ENCODE peak calls at places on chromosomes 1 and 21, in six cellular contexts. C is A549, Z is K562, B is IMR-90, R is GM12878, S is HepG2. H is an unnamed sample.

GRCh38 chr1:28933918-28934317 is 19.5 kb downstream of the EPB41 start:
- DNase-seq in B (no peak), C (no peak), R (no peak), Z (no peak), S (no peak), H (no peak)

GRCh38 chr1:40185951-40186864 is 25.0 kb downstream of the RLF start:
- DNase-seq in B (peak), R (peak), S (no peak), C (no peak), Z (no peak), H (no peak)

GRCh38 chr1:166692354-166692753 is 146.9 kb upstream of the POGK start:
- DNase-seq in Z (no peak), S (no peak), B (no peak), R (no peak), C (no peak), H (no peak)

GRCh38 chr1:83511327-83511726 is 487.6 kb downstream of the TTLL7 start:
- DNase-seq in C (no peak), S (no peak), Z (no peak), R (no peak), B (no peak), H (no peak)

GRCh38 chr1:231338270-231339128 is at the start of gene SPRTN:
- DNase-seq in Z (peak), B (peak), C (no peak), S (no peak), R (no peak), H (peak)

GRCh38 chr21:43188712-43189151 is 19.9 kb downstream of the CRYAA start:
- DNase-seq in R (no peak), C (no peak), Z (no peak), S (no peak), B (no peak), H (no peak)

GRCh38 chr1:153919879-153920852 is 2.6 kb downstream of the GATAD2B start:
- DNase-seq in R (no peak), C (peak), Z (peak), B (peak), S (no peak), H (peak)

GRCh38 chr1:41608242-41608641 is 123.8 kb upstream of the EDN2 start:
- DNase-seq in Z (no peak), R (no peak), S (no peak), C (no peak), B (peak), H (no peak)

GRCh38 chr1:215797859-215798258 is 230.8 kb downstream of the KCTD3 start:
- DNase-seq in B (peak), C (no peak), S (no peak), R (no peak), Z (no peak), H (no peak)

GRCh38 chr21:14926186-14926585 is 138.6 kb downstream of the NRIP1 start:
- DNase-seq in Z (no peak), C (no peak), S (no peak), R (no peak), B (no peak), H (no peak)

GRCh38 chr1:229671310-229671709 is 45.3 kb downstream of the URB2 start:
- DNase-seq in B (no peak), C (no peak), Z (no peak), R (no peak), S (no peak), H (no peak)

GRCh38 chr21:28961927-28962326 is 30.8 kb downstream of the LTN1 start:
- DNase-seq in Z (no peak), C (no peak), B (no peak), R (no peak), S (no peak), H (no peak)

GRCh38 chr1:226637147-226637935 is 88.8 kb downstream of the STUM start:
- DNase-seq in Z (peak), S (peak), B (no peak), R (no peak), C (no peak), H (no peak)

GRCh38 chr1:26354972-26355371 is 1.0 kb upstream of the CRYBG2 start:
- DNase-seq in R (no peak), S (no peak), C (no peak), Z (no peak), B (no peak), H (no peak)

GRCh38 chr1:221711156-221711577 is 30.7 kb downstream of the DUSP10 start:
- DNase-seq in S (no peak), R (no peak), B (no peak), C (no peak), Z (no peak), H (no peak)

GRCh38 chr21:14480601-14481000 is 65.5 kb downstream of the SAMSN1 start:
- DNase-seq in C (no peak), Z (no peak), B (no peak), R (no peak), S (no peak), H (no peak)

DNA sequence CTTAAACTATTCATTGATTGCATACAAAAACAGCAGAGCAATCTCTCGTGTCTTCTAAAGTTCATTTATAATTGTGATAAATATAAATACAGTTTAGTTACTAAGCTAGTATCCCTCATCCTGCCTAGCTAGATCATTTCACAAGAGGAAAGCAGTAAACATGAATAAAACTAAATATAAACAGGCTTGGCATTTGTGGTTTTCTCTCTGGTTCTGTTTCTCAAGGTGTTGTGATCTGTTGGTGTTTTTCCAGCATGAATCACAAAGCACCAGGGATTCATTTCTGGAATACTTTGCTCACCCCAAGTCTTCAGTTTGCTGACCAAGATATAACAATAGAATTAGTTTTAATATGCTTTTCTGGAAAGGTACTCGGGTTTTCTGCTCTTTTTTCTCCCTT is 32.7 kb upstream of the GLIS1 start:
- DNase-seq in Z (no peak), B (peak), R (no peak), C (no peak), S (no peak), H (no peak)
- TF ChIP-seq BHLHE40 in Z (no peak), B (peak), R (no peak), C (no peak), S (no peak), H (no peak)

GRCh38 chr1:21541330-21541729 is 32.1 kb downstream of the ALPL start:
- DNase-seq in R (no peak), S (no peak), C (no peak), B (no peak), Z (no peak), H (no peak)
- TF ChIP-seq BHLHE40 in R (no peak), S (no peak), C (no peak), B (no peak), Z (no peak), H (no peak)

DNA sequence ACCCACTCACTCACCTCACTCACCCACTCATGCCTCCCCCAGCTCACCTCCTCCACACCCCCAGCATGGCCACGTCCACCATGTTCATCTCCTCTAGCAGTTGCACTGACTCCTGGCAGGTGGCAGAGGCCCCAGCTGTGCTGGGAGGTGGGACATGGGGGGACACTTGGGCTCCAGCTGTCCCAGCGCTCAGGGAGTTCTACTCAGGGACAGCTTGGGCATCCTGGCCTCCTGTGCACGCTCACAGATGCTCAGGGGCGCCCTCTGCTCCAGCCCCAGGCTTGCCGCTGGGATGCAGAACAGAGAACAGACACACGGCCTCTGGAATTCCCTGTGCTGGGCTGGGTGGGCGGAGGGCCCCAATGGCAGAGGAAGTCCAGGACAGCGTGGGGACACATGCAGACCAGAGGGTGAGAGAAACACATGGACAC is 5.2 kb downstream of the KRTAP10-8 start:
- DNase-seq in C (no peak), B (no peak), S (no peak), R (no peak), Z (no peak), H (no peak)
- TF ChIP-seq BHLHE40 in C (no peak), B (no peak), S (no peak), R (no peak), Z (no peak), H (no peak)

GRCh38 chr1:184241446-184241845 is 145.4 kb upstream of the C1orf21 start:
- DNase-seq in C (no peak), R (no peak), S (no peak), Z (no peak), B (no peak), H (no peak)

GRCh38 chr1:184244962-184245361 is 141.9 kb upstream of the C1orf21 start:
- DNase-seq in C (no peak), B (no peak), Z (no peak), R (no peak), S (no peak), H (no peak)

GRCh38 chr1:184237588-184237987 is 149.2 kb upstream of the C1orf21 start:
- DNase-seq in R (no peak), S (no peak), B (no peak), C (no peak), Z (no peak), H (no peak)

DNA sequence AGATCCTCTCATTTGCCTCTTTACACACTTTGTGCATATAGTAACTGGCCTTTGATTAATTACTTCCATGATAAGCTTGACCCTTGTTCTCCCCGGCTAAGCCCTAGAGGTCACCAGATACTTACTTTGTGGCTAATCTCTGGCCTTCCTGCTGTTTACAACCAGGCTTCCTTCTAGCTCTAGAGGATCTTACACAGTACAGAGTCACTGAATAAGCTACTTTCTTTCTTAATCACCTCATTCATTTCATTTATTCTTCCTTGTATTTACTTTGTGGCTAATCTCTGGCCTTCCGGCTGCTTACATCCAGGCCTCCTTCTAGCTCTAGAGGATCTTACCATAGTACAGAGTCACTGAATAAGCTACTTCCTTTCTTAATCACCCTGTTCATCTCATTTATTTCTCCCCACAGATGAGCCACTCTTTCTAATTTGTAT is 144.3 kb upstream of the C1orf21 start:
- DNase-seq in B (peak), Z (no peak), R (no peak), C (no peak), S (no peak), H (peak)
- TF ChIP-seq BHLHE40 in B (no peak), Z (no peak), R (no peak), C (no peak), S (no peak), H (no peak)

GRCh38 chr1:94980049-94980908 is 53.4 kb upstream of the CNN3 start:
- DNase-seq in B (peak), C (no peak), S (no peak), R (no peak), Z (no peak), H (no peak)
- TF ChIP-seq BHLHE40 in B (no peak), C (no peak), S (no peak), R (no peak), Z (no peak), H (no peak)

GRCh38 chr1:8201331-8201861 is 116.5 kb upstream of the SLC45A1 start:
- DNase-seq in Z (no peak), C (peak), R (no peak), B (peak), S (peak), H (no peak)

GRCh38 chr1:8198522-8198921 is 119.4 kb upstream of the SLC45A1 start:
- DNase-seq in R (no peak), B (no peak), C (no peak), S (no peak), Z (no peak), H (no peak)

GRCh38 chr1:8200317-8201115 is 117.4 kb upstream of the SLC45A1 start:
- DNase-seq in R (no peak), Z (no peak), S (peak), B (no peak), C (no peak), H (no peak)

GRCh38 chr1:8194481-8195227 is 123.3 kb upstream of the SLC45A1 start:
- DNase-seq in Z (no peak), R (no peak), B (peak), S (peak), C (peak), H (no peak)

DNA sequence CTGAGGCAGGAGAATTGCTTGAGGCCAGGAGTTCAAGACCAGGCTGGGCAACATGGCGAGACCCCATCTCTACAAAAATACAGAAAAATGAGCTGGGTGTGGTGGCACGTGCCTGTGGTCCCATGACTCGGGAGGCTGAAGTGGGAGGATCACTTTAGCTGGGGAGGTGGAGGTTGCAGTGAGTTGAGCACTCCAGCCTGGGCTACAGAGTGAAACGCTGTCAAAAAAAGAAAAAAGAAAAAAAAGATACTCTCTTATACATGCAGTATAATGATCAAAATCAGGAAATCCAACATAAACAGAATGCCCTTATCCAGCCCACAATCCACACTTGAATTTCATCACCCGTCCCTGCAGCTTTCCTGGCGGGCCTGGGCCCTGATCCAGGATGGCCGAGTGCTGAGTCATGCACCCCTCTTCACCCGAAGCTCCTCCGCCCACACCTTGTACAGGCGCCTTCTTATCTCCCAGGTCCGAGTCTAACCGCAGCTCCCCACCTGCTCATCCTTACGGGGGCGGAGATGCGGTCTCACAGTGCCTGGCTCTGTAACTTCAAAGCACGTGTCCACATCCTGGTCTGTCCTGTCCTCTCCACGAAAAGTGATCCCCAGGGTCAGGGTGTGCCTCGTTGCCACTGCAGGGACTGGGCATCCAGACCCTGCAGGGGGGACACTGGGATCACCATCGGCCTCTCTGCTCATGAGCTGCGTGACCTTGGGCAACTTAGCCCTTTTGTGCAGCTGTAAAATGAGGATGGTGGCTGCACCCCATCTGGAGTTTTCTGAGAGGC is 120.2 kb upstream of the SLC45A1 start:
- DNase-seq in B (peak), C (peak), S (peak), Z (peak), R (no peak), H (no peak)
- TF ChIP-seq BHLHE40 in B (peak), C (peak), S (no peak), Z (peak), R (no peak), H (no peak)

GRCh38 chr1:61864501-61864900 is 122.2 kb downstream of the PATJ start:
- DNase-seq in R (no peak), S (no peak), C (no peak), Z (no peak), B (peak), H (no peak)

GRCh38 chr1:61869691-61870109 is 127.4 kb downstream of the PATJ start:
- DNase-seq in Z (no peak), B (no peak), C (no peak), S (no peak), R (no peak), H (no peak)

DNA sequence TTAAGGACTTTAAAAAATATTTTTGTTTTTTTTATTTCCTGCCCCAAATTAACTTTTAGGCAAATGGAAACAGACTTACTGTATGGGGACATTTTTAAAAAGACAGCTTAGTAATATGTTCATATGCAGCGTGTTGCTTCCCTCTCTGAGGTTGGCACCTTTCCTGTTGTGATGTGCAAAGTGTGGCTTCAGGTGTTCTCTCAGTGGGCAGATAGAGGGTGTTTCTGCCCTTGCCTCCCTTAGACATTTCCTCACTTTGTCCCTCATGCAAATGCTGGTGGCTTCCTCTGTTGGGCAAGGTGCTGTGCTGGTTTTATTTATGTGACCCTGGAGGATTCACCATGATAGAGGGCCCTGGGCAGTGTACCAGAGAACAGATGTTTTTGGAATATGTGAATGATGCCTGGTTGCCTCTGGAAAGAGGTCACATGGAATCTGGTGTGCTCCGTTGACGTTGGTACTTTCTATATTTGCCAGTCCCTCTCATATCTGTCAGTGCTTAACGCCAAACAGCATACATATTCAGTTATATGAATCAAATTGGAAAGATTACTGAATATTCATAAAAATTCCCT is 123.5 kb downstream of the PATJ start:
- DNase-seq in S (no peak), B (no peak), R (no peak), C (no peak), Z (no peak), H (no peak)
- TF ChIP-seq BHLHE40 in S (no peak), B (no peak), R (no peak), C (no peak), Z (no peak), H (no peak)

GRCh38 chr1:228181105-228181504 is 15.5 kb downstream of the IBA57 start:
- DNase-seq in C (no peak), S (no peak), B (no peak), R (no peak), Z (no peak), H (no peak)
- TF ChIP-seq BHLHE40 in C (no peak), S (no peak), B (no peak), R (no peak), Z (no peak), H (no peak)

GRCh38 chr1:197917813-197918646 is 858 bp downstream of the LHX9 start:
- DNase-seq in C (peak), S (no peak), Z (no peak), R (no peak), B (no peak), H (no peak)
- TF ChIP-seq BHLHE40 in C (no peak), S (no peak), Z (no peak), R (no peak), B (no peak), H (no peak)

GRCh38 chr1:199010492-199010891 is 371.7 kb downstream of the PTPRC start:
- DNase-seq in Z (no peak), B (no peak), S (no peak), R (no peak), C (no peak), H (no peak)
- TF ChIP-seq BHLHE40 in Z (no peak), B (no peak), S (no peak), R (no peak), C (no peak), H (no peak)